ENCODE peak calls at places on chromosomes 5 and 9, in nine cellular contexts. X is vagina, E is suprapubic skin, S is heart left ventricle, W is HCT116, Q is tibial nerve, V is H1, A is IMR-90, N is sigmoid colon. C is an unnamed sample.

GRCh38 chr5:68266457-68266856 is 50.9 kb downstream of the PIK3R1 start:
- DNase-seq in N (no peak), A (no peak), X (no peak), Q (no peak), S (no peak), E (no peak), V (no peak), W (no peak), C (no peak)

GRCh38 chr5:16934123-16934522 is 2.0 kb downstream of the MYO10 start:
- DNase-seq in X (no peak), A (peak; percentile 80), W (peak; percentile 63), V (peak; percentile 94), N (peak; percentile 69), S (peak; percentile 54), Q (no peak), E (no peak), C (peak; percentile 78)

GRCh38 chr5:150605546-150605945 is 34.9 kb upstream of the SYNPO start:
- DNase-seq in V (no peak), S (no peak), N (no peak), A (no peak), Q (no peak), E (no peak), X (no peak), W (no peak), C (no peak)

GRCh38 chr9:75117572-75117971 is 29.3 kb downstream of the OSTF1 start:
- DNase-seq in X (no peak), Q (no peak), A (no peak), V (no peak), S (no peak), W (no peak), E (no peak), N (no peak), C (no peak)

GRCh38 chr9:113309204-113309813 is 6.1 kb upstream of the RNF183 start:
- DNase-seq in Q (no peak), S (no peak), N (no peak), V (no peak), X (no peak), A (peak; percentile 59), W (peak; percentile 8), E (no peak), C (peak; percentile 59)

GRCh38 chr5:133032852-133033742 is 6.7 kb upstream of the ZCCHC10 start:
- DNase-seq in S (no peak), V (no peak), Q (no peak), X (no peak), A (no peak), E (no peak), N (no peak), W (no peak), C (no peak)

GRCh38 chr9:126488881-126489404 is 124.8 kb upstream of the LMX1B start:
- DNase-seq in X (no peak), A (no peak), Q (no peak), S (no peak), N (no peak), E (no peak), W (no peak), V (no peak), C (no peak)

GRCh38 chr5:134466241-134467069 is 54.8 kb upstream of the CDKN2AIPNL start:
- DNase-seq in V (peak; percentile 88), S (peak; percentile 95), Q (peak; percentile 99), E (peak; percentile 99), X (peak; percentile 96), A (peak; percentile 55), W (peak; percentile 80), N (peak; percentile 99), C (peak; percentile 99)

GRCh38 chr5:150568663-150569062 is 60.7 kb downstream of the NDST1 start:
- DNase-seq in A (no peak), S (no peak), N (peak; percentile 48), E (no peak), Q (no peak), X (no peak), V (no peak), W (no peak), C (no peak)

GRCh38 chr5:135208555-135209494 is 174.8 kb upstream of the PITX1 start:
- DNase-seq in S (no peak), A (peak; percentile 98), N (peak; percentile 79), E (peak; percentile 66), X (peak; percentile 80), V (peak; percentile 39), Q (no peak), W (peak; percentile 68), C (no peak)

GRCh38 chr5:96863949-96864649 is 12.2 kb upstream of the ERAP2 start:
- DNase-seq in V (no peak), S (no peak), Q (no peak), A (no peak), E (no peak), W (no peak), N (no peak), X (no peak), C (no peak)

GRCh38 chr9:78691531-78691930 is 394.6 kb downstream of the PSAT1 start:
- DNase-seq in X (no peak), V (no peak), S (no peak), W (no peak), E (no peak), Q (no peak), N (no peak), A (peak; percentile 60), C (no peak)

GRCh38 chr9:81389569-81389993 is 299.8 kb downstream of the TLE1 start:
- DNase-seq in X (no peak), S (no peak), W (peak; percentile 22), Q (no peak), E (no peak), V (no peak), A (peak; percentile 99), N (peak; percentile 74), C (peak; percentile 15)

GRCh38 chr5:25439025-25439424 is 794.2 kb upstream of the CDH10 start:
- DNase-seq in Q (no peak), X (no peak), S (no peak), E (no peak), N (no peak), V (no peak), W (no peak), A (no peak), C (no peak)

GRCh38 chr9:34993502-34994428 is 4.2 kb downstream of the DNAJB5 start:
- DNase-seq in E (peak; percentile 80), Q (peak; percentile 35), A (peak; percentile 61), N (peak; percentile 92), W (no peak), X (peak; percentile 90), V (no peak), S (peak; percentile 89), C (peak; percentile 43)

GRCh38 chr9:84107081-84107480 is 126.5 kb downstream of the RMI1 start:
- DNase-seq in Q (no peak), N (no peak), V (no peak), E (no peak), S (no peak), X (no peak), W (no peak), A (no peak), C (no peak)

GRCh38 chr9:614421-614820 is 227.1 kb upstream of the DMRT1 start:
- DNase-seq in Q (no peak), V (no peak), X (no peak), S (no peak), A (no peak), W (no peak), N (no peak), E (no peak), C (peak; percentile 52)

GRCh38 chr5:11407553-11408145 is 496.6 kb downstream of the CTNND2 start:
- DNase-seq in N (no peak), S (no peak), X (no peak), E (no peak), W (no peak), Q (no peak), A (no peak), V (no peak), C (no peak)

GRCh38 chr9:81369136-81369535 is 320.2 kb downstream of the TLE1 start:
- DNase-seq in X (no peak), W (no peak), E (no peak), N (no peak), Q (no peak), S (no peak), A (no peak), V (no peak), C (no peak)

GRCh38 chr9:127873886-127874285 is 3.6 kb downstream of the AK1 start:
- DNase-seq in X (no peak), W (no peak), A (no peak), Q (peak; percentile 70), V (no peak), N (peak; percentile 94), S (peak; percentile 83), E (no peak), C (peak; percentile 92)

GRCh38 chr5:124261133-124261532 is 485.3 kb downstream of the ZNF608 start:
- DNase-seq in Q (no peak), A (no peak), E (no peak), X (no peak), N (no peak), W (no peak), S (no peak), V (no peak), C (no peak)

GRCh38 chr9:78132688-78133033 is 101.0 kb upstream of the GNAQ start:
- DNase-seq in A (no peak), Q (no peak), X (no peak), S (no peak), W (no peak), E (no peak), N (no peak), V (no peak), C (no peak)

GRCh38 chr9:36036780-36037579 is at the start of gene RECK:
- DNase-seq in S (peak; percentile 91), N (peak; percentile 93), X (no peak), V (peak; percentile 98), Q (peak; percentile 89), E (peak; percentile 96), A (peak; percentile 84), W (peak; percentile 37), C (peak; percentile 80)
- TF ChIP-seq POLR2A in S (no peak), N (peak; percentile 13), X (peak; percentile 83), V (peak; percentile 89), Q (peak; percentile 82), E (peak; percentile 38), A (peak; percentile 78), W (no peak), C (no peak)

GRCh38 chr5:139849501-139849900 is 53.9 kb downstream of the PSD2 start:
- DNase-seq in A (no peak), S (no peak), E (no peak), N (no peak), X (no peak), W (no peak), Q (no peak), V (no peak), C (no peak)
- H3K27me3 ChIP-seq in A (peaks cover 56% of the 10 kb centered on the region), S (no peaks in the 10 kb centered on the region), E (no peaks in the 10 kb centered on the region), N (no peaks in the 10 kb centered on the region), X (no peaks in the 10 kb centered on the region), W (no peaks in the 10 kb centered on the region), Q (peaks cover 11% of the 10 kb centered on the region), V (peaks cover 55% of the 10 kb centered on the region), C (no peaks in the 10 kb centered on the region)

GRCh38 chr5:65103674-65104035 is 334.9 kb downstream of the CWC27 start:
- DNase-seq in E (no peak), Q (no peak), S (no peak), W (no peak), X (peak; percentile 85), V (no peak), N (no peak), A (no peak), C (no peak)
- H3K4me3 ChIP-seq in E (peak overlapping the region; percentile 66), Q (no peak overlapping the region), S (peak overlapping the region; percentile 59), W (no peak overlapping the region), X (peak overlapping the region; percentile 57), V (no peak overlapping the region), N (peak overlapping the region; percentile 55), A (no peak overlapping the region), C (no peak overlapping the region)

GRCh38 chr5:142109356-142110045 is 922 bp downstream of the NDFIP1 start:
- DNase-seq in Q (no peak), V (no peak), X (no peak), A (peak; percentile 15), W (no peak), N (no peak), S (no peak), E (no peak), C (no peak)
- TF ChIP-seq POLR2A in Q (no peak), V (no peak), X (no peak), A (no peak), W (no peak), N (no peak), S (no peak), E (no peak), C (no peak)

C was measured in body of pancreas.